ENCODE peak calls at places on chromosomes 16 and 17, in eight cellular contexts. Q is activated naive CD4-positive, alpha-beta T cell; N is activated T-helper 1 cell treated with Interleukin-2 at 50 U/mL for 16 hours; U is GM23248; O is Calu3; F is T-helper 2 cell; D is activated T-cell treated with anti-CD3 and anti-CD28 coated beads for 24 hours; G is NCI-H146. H is an unnamed sample.

GRCh38 chr17:66715745-66716156 is 119.2 kb upstream of the CACNG5 start:
- DNase-seq in Q (no peak), N (no peak), U (peak), O (peak), F (no peak), D (no peak), G (peak), H (peak)

GRCh38 chr16:66667944-66668343 is 28.6 kb downstream of the CMTM4 start:
- DNase-seq in Q (no peak), N (no peak), U (no peak), O (no peak), F (no peak), D (no peak), G (no peak), H (no peak)

GRCh38 chr16:7272567-7273158 is 60.0 kb upstream of the RBFOX1 start:
- DNase-seq in Q (no peak), N (no peak), U (no peak), O (no peak), F (no peak), D (no peak), G (no peak), H (no peak)

GRCh38 chr16:86070511-86070910 is 171.5 kb downstream of the IRF8 start:
- DNase-seq in Q (no peak), N (no peak), U (no peak), O (no peak), F (no peak), D (no peak), G (no peak), H (no peak)

GRCh38 chr16:55207679-55208294 is 116.2 kb upstream of the IRX6 start:
- DNase-seq in Q (no peak), N (no peak), U (no peak), O (no peak), F (no peak), D (no peak), G (no peak), H (no peak)

GRCh38 chr16:29231231-29231630 is 175.3 kb downstream of the NPIPB11 start:
- DNase-seq in Q (no peak), N (no peak), U (peak), O (no peak), F (no peak), D (no peak), G (no peak), H (no peak)

GRCh38 chr16:72108353-72109102 is 14.9 kb downstream of the DHX38 start:
- DNase-seq in Q (no peak), N (no peak), U (no peak), O (no peak), F (no peak), D (no peak), G (no peak), H (no peak)

GRCh38 chr17:7309628-7310027 is 2.2 kb downstream of the EIF5A start:
- DNase-seq in Q (no peak), N (no peak), U (no peak), O (no peak), F (no peak), D (no peak), G (no peak), H (no peak)

GRCh38 chr16:2148714-2149629 is 547 bp downstream of the RAB26 start:
- DNase-seq in Q (no peak), N (no peak), U (peak), O (peak), F (no peak), D (no peak), G (peak), H (no peak)

GRCh38 chr17:8868529-8868951 is 1.1 kb upstream of the PIK3R6 start:
- DNase-seq in Q (no peak), N (no peak), U (no peak), O (no peak), F (no peak), D (no peak), G (no peak), H (no peak)

GRCh38 chr17:64040201-64040600 is 19.8 kb upstream of the ICAM2 start:
- DNase-seq in Q (no peak), N (no peak), U (no peak), O (no peak), F (no peak), D (no peak), G (no peak), H (no peak)

GRCh38 chr17:66988069-66988798 is 23.7 kb downstream of the CACNG4 start:
- DNase-seq in Q (no peak), N (no peak), U (no peak), O (no peak), F (no peak), D (no peak), G (no peak), H (no peak)

GRCh38 chr17:30964878-30965277 is 6.0 kb upstream of the RNF135 start:
- DNase-seq in Q (no peak), N (no peak), U (peak), O (no peak), F (no peak), D (no peak), G (no peak), H (no peak)

GRCh38 chr16:19607610-19608280 is 52.2 kb downstream of the VPS35L start:
- DNase-seq in Q (no peak), N (no peak), U (peak), O (no peak), F (no peak), D (no peak), G (no peak), H (no peak)

GRCh38 chr16:50509521-50510341 is 38.5 kb upstream of the NKD1 start:
- DNase-seq in Q (no peak), N (peak), U (peak), O (peak), F (no peak), D (peak), G (no peak), H (no peak)

GRCh38 chr17:8066841-8067775 is 20.4 kb downstream of the ALOX12B start:
- DNase-seq in Q (no peak), N (no peak), U (no peak), O (no peak), F (no peak), D (no peak), G (no peak), H (no peak)

GRCh38 chr17:70024253-70024652 is 50.8 kb upstream of the KCNJ16 start:
- DNase-seq in Q (no peak), N (no peak), U (no peak), O (no peak), F (no peak), D (no peak), G (no peak), H (no peak)

GRCh38 chr16:88957456-88957767 is 19.6 kb downstream of the CBFA2T3 start:
- DNase-seq in Q (no peak), N (no peak), U (no peak), O (no peak), F (no peak), D (no peak), G (no peak), H (no peak)

GRCh38 chr17:18184143-18185007 is 747 bp downstream of the ALKBH5 start:
- DNase-seq in Q (peak), N (peak), U (peak), O (peak), F (peak), D (peak), G (peak), H (peak)

GRCh38 chr17:76789235-76789788 is 51.4 kb downstream of the MFSD11 start:
- DNase-seq in Q (no peak), N (no peak), U (no peak), O (no peak), F (no peak), D (no peak), G (peak), H (peak)

GRCh38 chr17:50588391-50589111 is 28.0 kb downstream of the CACNA1G start:
- DNase-seq in Q (no peak), N (no peak), U (peak), O (no peak), F (no peak), D (no peak), G (no peak), H (no peak)

GRCh38 chr17:81468765-81469121 is 43.9 kb downstream of the ACTG1 start:
- DNase-seq in Q (no peak), N (no peak), U (no peak), O (no peak), F (no peak), D (no peak), G (no peak), H (no peak)